ENCODE peak calls at places on chromosomes 4 and X, in six cellular contexts. U is mesothelial cell of epicardium; S is stimulated activated CD4-positive, alpha-beta T cell treated with anti-CD3 and anti-CD28 coated beads, Interleukin-2, amount 100 ng/mL, for 4 hours; L is NCI-H2081; M is thoracic aorta; W is breast epithelium. V is an unnamed sample.

GRCh38 chr4:122688529-122688928 is 44.0 kb upstream of the BBS12 start:
- DNase-seq in U (no peak), S (no peak), L (no peak), M (no peak), W (no peak), V (no peak)

GRCh38 chr4:18343581-18343980 is 322.0 kb upstream of the LCORL start:
- DNase-seq in U (no peak), S (no peak), L (no peak), M (no peak), W (no peak), V (no peak)

GRCh38 chrX:153487590-153488071 is 7.1 kb upstream of the BGN start:
- DNase-seq in U (no peak), S (no peak), L (no peak), M (peak), W (no peak), V (no peak)

GRCh38 chrX:16957751-16958150 is 11.3 kb downstream of the REPS2 start:
- DNase-seq in U (no peak), S (no peak), L (no peak), M (no peak), W (no peak), V (no peak)

GRCh38 chrX:29824176-29824906 is 391.0 kb upstream of the MAGEB2 start:
- DNase-seq in U (no peak), S (no peak), L (no peak), M (no peak), W (no peak), V (no peak)

GRCh38 chr4:40562681-40563080 is 67.0 kb downstream of the RBM47 start:
- DNase-seq in U (no peak), S (no peak), L (no peak), M (no peak), W (no peak), V (no peak)

GRCh38 chr4:70559924-70560323 is 32.1 kb upstream of the AMBN start:
- DNase-seq in U (no peak), S (no peak), L (no peak), M (no peak), W (no peak), V (no peak)

GRCh38 chr4:5887361-5888221 is 5.3 kb downstream of the CRMP1 start:
- DNase-seq in U (no peak), S (no peak), L (peak), M (no peak), W (no peak), V (no peak)

GRCh38 chr4:158155656-158156356 is 17.0 kb downstream of the GASK1B start:
- DNase-seq in U (no peak), S (no peak), L (no peak), M (no peak), W (no peak), V (no peak)

GRCh38 chr4:76420901-76421581 is at the start of gene CCDC158:
- DNase-seq in U (no peak), S (no peak), L (no peak), M (no peak), W (no peak), V (peak)

GRCh38 chrX:372856-373640 is 13.7 kb downstream of the PPP2R3B start:
- DNase-seq in U (no peak), S (no peak), L (no peak), M (no peak), W (no peak), V (no peak)

GRCh38 chrX:134026732-134027311 is 41.4 kb upstream of the GPC3 start:
- DNase-seq in U (peak), S (peak), L (peak), M (no peak), W (no peak), V (peak)

GRCh38 chr4:5804656-5805055 is 88.2 kb downstream of the CRMP1 start:
- DNase-seq in U (no peak), S (no peak), L (no peak), M (no peak), W (no peak), V (no peak)

GRCh38 chr4:4574792-4575191 is 32.9 kb upstream of the STX18 start:
- DNase-seq in U (peak), S (no peak), L (no peak), M (peak), W (no peak), V (no peak)

GRCh38 chrX:50606300-50606950 is 135.8 kb upstream of the DGKK start:
- DNase-seq in U (no peak), S (no peak), L (no peak), M (no peak), W (no peak), V (no peak)

GRCh38 chr4:48976007-48976406 is 10.1 kb upstream of the CWH43 start:
- DNase-seq in U (no peak), S (no peak), L (no peak), M (no peak), W (no peak), V (no peak)

GRCh38 chrX:18828832-18829404 is 121.5 kb downstream of the PPEF1 start:
- DNase-seq in U (no peak), S (no peak), L (no peak), M (no peak), W (no peak), V (no peak)

GRCh38 chr4:118012142-118012541 is 22.1 kb upstream of the NDST3 start:
- DNase-seq in U (no peak), S (no peak), L (no peak), M (no peak), W (no peak), V (no peak)